ENCODE peak calls at places on chromosomes 2 and 18, in eight cellular contexts. J is Caki2; K is mesothelial cell of epicardium; O is Right ventricle myocardium superior; U is stimulated activated CD4-positive, alpha-beta T cell treated with anti-CD3 and anti-CD28 coated beads, Interleukin-15, amount 100 ng/mL, for 24 hours; V is activated naive CD4-positive, alpha-beta T cell treated with anti-CD3 and anti-CD28 coated beads, Interleukin-2, amount 10 ng/mL, durations not matched to agents 7 days and 5 days; H is choroid plexus epithelial cell; E is hypothalamus. C is an unnamed sample.
A peak's percentile ranks its signal among the peaks of the same experiment; 100 is the strongest.

GRCh38 chr2:17615152-17615551 is 74.7 kb downstream of the VSNL1 start:
- DNase-seq in O (no peak), J (no peak), H (no peak), E (no peak), V (no peak), K (no peak), U (no peak), C (no peak)

GRCh38 chr2:216497808-216498366 is 757 bp upstream of the RPL37A start:
- DNase-seq in E (no peak), V (no peak), J (no peak), U (no peak), H (no peak), O (no peak), K (no peak), C (no peak)

GRCh38 chr2:150425121-150425559 is 62.3 kb downstream of the RND3 start:
- DNase-seq in J (no peak), K (no peak), O (peak; percentile 50), V (no peak), E (peak; percentile 4), U (no peak), H (no peak), C (peak; percentile 34)

GRCh38 chr2:48747319-48747718 is 8.2 kb downstream of the LHCGR start:
- DNase-seq in V (no peak), U (no peak), E (no peak), O (no peak), J (no peak), K (no peak), H (no peak), C (no peak)

GRCh38 chr2:26462511-26463251 is 15.2 kb downstream of the OTOF start:
- DNase-seq in H (peak; percentile 77), V (peak; percentile 33), U (no peak), O (peak; percentile 59), J (peak; percentile 64), E (peak; percentile 4), K (no peak), C (no peak)

GRCh38 chr2:160916300-160916699 is 243.9 kb upstream of the TANK start:
- DNase-seq in J (no peak), K (no peak), H (no peak), V (no peak), O (no peak), U (no peak), E (no peak), C (no peak)

GRCh38 chr18:10579079-10579867 is 53.4 kb downstream of the NAPG start:
- DNase-seq in V (no peak), U (no peak), H (peak; percentile 66), O (no peak), E (no peak), K (no peak), J (peak; percentile 30), C (no peak)

GRCh38 chr2:97870396-97870843 is 125.3 kb downstream of the TMEM131 start:
- DNase-seq in V (peak; percentile 69), J (peak; percentile 64), E (no peak), H (peak; percentile 89), O (no peak), K (no peak), U (peak; percentile 57), C (no peak)

GRCh38 chr2:209191139-209191538 is 232.7 kb upstream of the MAP2 start:
- DNase-seq in U (no peak), J (no peak), O (no peak), V (no peak), K (no peak), H (no peak), E (no peak), C (no peak)

GRCh38 chr2:168246483-168247340 is 683 bp downstream of the STK39 start:
- DNase-seq in E (peak; percentile 77), J (peak; percentile 67), V (peak; percentile 89), K (peak; percentile 66), U (peak; percentile 81), O (peak; percentile 84), H (peak; percentile 78), C (peak; percentile 63)

GRCh38 chr2:136378712-136379595 is 261.0 kb upstream of the CXCR4 start:
- DNase-seq in V (peak; percentile 87), U (peak; percentile 81), E (peak; percentile 42), J (peak; percentile 18), O (no peak), K (peak; percentile 45), H (peak; percentile 69), C (peak; percentile 36)